ENCODE peak calls at places on chromosomes 11 and 22, in ten cellular contexts. One of them, this sample, is unnamed. For H3K36me3, the result is how much of the 10 kb centered on the place peaks cover.

GRCh38 chr11:34345012-34345804 is 12.6 kb downstream of the ABTB2 start:
- DNase-seq in tibial artery: peak
- DNase-seq in cardiac muscle cell: peak
- DNase-seq in lung: no peak
- DNase-seq in GM23338: no peak
- DNase-seq in fibroblast of lung: peak
- DNase-seq in Panc1: no peak
- DNase-seq in mucosa of descending colon: peak
- DNase-seq in Peyer's patch: no peak
- DNase-seq in psoas muscle: peak
- DNase-seq in this sample: peak

GRCh38 chr11:33859306-33859705 is 32.6 kb downstream of the LMO2 start:
- DNase-seq in tibial artery: no peak
- DNase-seq in cardiac muscle cell: no peak
- DNase-seq in lung: no peak
- DNase-seq in GM23338: no peak
- DNase-seq in fibroblast of lung: no peak
- DNase-seq in Panc1: no peak
- DNase-seq in mucosa of descending colon: no peak
- DNase-seq in Peyer's patch: no peak
- DNase-seq in psoas muscle: no peak
- DNase-seq in this sample: no peak

GRCh38 chr22:25420925-25421904 is 143.3 kb upstream of the GRK3 start:
- DNase-seq in tibial artery: no peak
- DNase-seq in cardiac muscle cell: no peak
- DNase-seq in lung: no peak
- DNase-seq in GM23338: peak
- DNase-seq in fibroblast of lung: peak
- DNase-seq in Panc1: no peak
- DNase-seq in mucosa of descending colon: peak
- DNase-seq in Peyer's patch: no peak
- DNase-seq in psoas muscle: no peak
- DNase-seq in this sample: no peak

GRCh38 chr22:17475318-17476212 is 87.7 kb upstream of the SLC25A18 start:
- DNase-seq in tibial artery: no peak
- DNase-seq in cardiac muscle cell: no peak
- DNase-seq in lung: no peak
- DNase-seq in GM23338: peak
- DNase-seq in fibroblast of lung: no peak
- DNase-seq in Panc1: no peak
- DNase-seq in mucosa of descending colon: no peak
- DNase-seq in Peyer's patch: no peak
- DNase-seq in psoas muscle: peak
- DNase-seq in this sample: no peak

GRCh38 chr11:28384418-28384817 is 276.2 kb downstream of the METTL15 start:
- DNase-seq in tibial artery: no peak
- DNase-seq in cardiac muscle cell: peak
- DNase-seq in lung: no peak
- DNase-seq in GM23338: no peak
- DNase-seq in fibroblast of lung: peak
- DNase-seq in Panc1: no peak
- DNase-seq in mucosa of descending colon: no peak
- DNase-seq in Peyer's patch: no peak
- DNase-seq in psoas muscle: no peak
- DNase-seq in this sample: peak

GRCh38 chr11:128424271-128424709 is 163.1 kb downstream of the ETS1 start:
- DNase-seq in tibial artery: peak
- DNase-seq in cardiac muscle cell: peak
- DNase-seq in lung: no peak
- DNase-seq in GM23338: no peak
- DNase-seq in fibroblast of lung: peak
- DNase-seq in Panc1: no peak
- DNase-seq in mucosa of descending colon: peak
- DNase-seq in Peyer's patch: no peak
- DNase-seq in psoas muscle: peak
- DNase-seq in this sample: no peak

GRCh38 chr11:124812876-124813275 is 12.7 kb upstream of the MSANTD2 start:
- DNase-seq in tibial artery: no peak
- DNase-seq in cardiac muscle cell: peak
- DNase-seq in lung: no peak
- DNase-seq in GM23338: no peak
- DNase-seq in fibroblast of lung: no peak
- DNase-seq in Panc1: no peak
- DNase-seq in mucosa of descending colon: no peak
- DNase-seq in Peyer's patch: no peak
- DNase-seq in psoas muscle: no peak
- DNase-seq in this sample: no peak

GRCh38 chr11:128625316-128625715 is 38.0 kb upstream of the ETS1 start:
- DNase-seq in tibial artery: no peak
- DNase-seq in cardiac muscle cell: no peak
- DNase-seq in lung: no peak
- DNase-seq in GM23338: no peak
- DNase-seq in fibroblast of lung: no peak
- DNase-seq in Panc1: no peak
- DNase-seq in mucosa of descending colon: no peak
- DNase-seq in Peyer's patch: peak
- DNase-seq in psoas muscle: no peak
- DNase-seq in this sample: no peak

GRCh38 chr22:24066872-24067271 is 55.8 kb downstream of the CABIN1 start:
- DNase-seq in tibial artery: no peak
- DNase-seq in cardiac muscle cell: no peak
- DNase-seq in lung: no peak
- DNase-seq in GM23338: no peak
- DNase-seq in fibroblast of lung: no peak
- DNase-seq in Panc1: no peak
- DNase-seq in mucosa of descending colon: peak
- DNase-seq in Peyer's patch: peak
- DNase-seq in psoas muscle: no peak
- DNase-seq in this sample: no peak

GRCh38 chr22:37065961-37066360 is 14.4 kb downstream of the KCTD17 start:
- DNase-seq in tibial artery: no peak
- DNase-seq in cardiac muscle cell: no peak
- DNase-seq in lung: no peak
- DNase-seq in GM23338: no peak
- DNase-seq in fibroblast of lung: no peak
- DNase-seq in Panc1: no peak
- DNase-seq in mucosa of descending colon: no peak
- DNase-seq in Peyer's patch: no peak
- DNase-seq in psoas muscle: no peak
- DNase-seq in this sample: no peak

GRCh38 chr22:50672041-50672440 is 582 bp upstream of the SHANK3 start:
- DNase-seq in tibial artery: no peak
- DNase-seq in cardiac muscle cell: no peak
- DNase-seq in lung: no peak
- DNase-seq in GM23338: no peak
- DNase-seq in fibroblast of lung: no peak
- DNase-seq in Panc1: no peak
- DNase-seq in mucosa of descending colon: no peak
- DNase-seq in Peyer's patch: no peak
- DNase-seq in psoas muscle: no peak
- DNase-seq in this sample: no peak

GRCh38 chr11:134556186-134556585 is 144.1 kb upstream of the B3GAT1 start:
- DNase-seq in tibial artery: no peak
- DNase-seq in cardiac muscle cell: no peak
- DNase-seq in lung: peak
- DNase-seq in GM23338: no peak
- DNase-seq in fibroblast of lung: no peak
- DNase-seq in Panc1: no peak
- DNase-seq in mucosa of descending colon: no peak
- DNase-seq in Peyer's patch: no peak
- DNase-seq in psoas muscle: no peak
- DNase-seq in this sample: no peak

GRCh38 chr11:36431429-36432092 is 78.5 kb downstream of the TRAF6 start:
- DNase-seq in tibial artery: peak
- DNase-seq in cardiac muscle cell: peak
- DNase-seq in lung: peak
- DNase-seq in GM23338: no peak
- DNase-seq in fibroblast of lung: peak
- DNase-seq in Panc1: peak
- DNase-seq in mucosa of descending colon: peak
- DNase-seq in Peyer's patch: no peak
- DNase-seq in psoas muscle: no peak
- DNase-seq in this sample: peak
- TF ChIP-seq CTCF in tibial artery: no peak
- TF ChIP-seq CTCF in cardiac muscle cell: peak
- TF ChIP-seq CTCF in lung: no peak
- TF ChIP-seq CTCF in GM23338: no peak
- TF ChIP-seq CTCF in fibroblast of lung: no peak
- TF ChIP-seq CTCF in Panc1: no peak
- TF ChIP-seq CTCF in mucosa of descending colon: no peak
- TF ChIP-seq CTCF in Peyer's patch: no peak
- TF ChIP-seq CTCF in psoas muscle: no peak
- TF ChIP-seq CTCF in this sample: peak

GRCh38 chr11:47318166-47318565 is 34.3 kb downstream of the MYBPC3 start:
- DNase-seq in tibial artery: no peak
- DNase-seq in cardiac muscle cell: no peak
- DNase-seq in lung: no peak
- DNase-seq in GM23338: no peak
- DNase-seq in fibroblast of lung: no peak
- DNase-seq in Panc1: no peak
- DNase-seq in mucosa of descending colon: no peak
- DNase-seq in Peyer's patch: no peak
- DNase-seq in psoas muscle: no peak
- DNase-seq in this sample: no peak

GRCh38 chr11:47317078-47317828 is 35.2 kb downstream of the MYBPC3 start:
- DNase-seq in tibial artery: no peak
- DNase-seq in cardiac muscle cell: no peak
- DNase-seq in lung: no peak
- DNase-seq in GM23338: no peak
- DNase-seq in fibroblast of lung: no peak
- DNase-seq in Panc1: no peak
- DNase-seq in mucosa of descending colon: no peak
- DNase-seq in Peyer's patch: peak
- DNase-seq in psoas muscle: no peak
- DNase-seq in this sample: no peak

GRCh38 chr11:47314992-47315391 is 37.5 kb downstream of the MYBPC3 start:
- DNase-seq in tibial artery: no peak
- DNase-seq in cardiac muscle cell: no peak
- DNase-seq in lung: no peak
- DNase-seq in GM23338: no peak
- DNase-seq in fibroblast of lung: no peak
- DNase-seq in Panc1: no peak
- DNase-seq in mucosa of descending colon: no peak
- DNase-seq in Peyer's patch: no peak
- DNase-seq in psoas muscle: no peak
- DNase-seq in this sample: no peak
- H3K36me3 ChIP-seq in tibial artery: half or more
- H3K36me3 ChIP-seq in cardiac muscle cell: under half
- H3K36me3 ChIP-seq in lung: under half
- H3K36me3 ChIP-seq in GM23338: under half
- H3K36me3 ChIP-seq in fibroblast of lung: under half
- H3K36me3 ChIP-seq in Panc1: under half
- H3K36me3 ChIP-seq in mucosa of descending colon: under half
- H3K36me3 ChIP-seq in Peyer's patch: under half
- H3K36me3 ChIP-seq in psoas muscle: half or more
- H3K36me3 ChIP-seq in this sample: under half

GRCh38 chr11:3050386-3051325 is 6.6 kb downstream of the CARS1 start:
- DNase-seq in tibial artery: no peak
- DNase-seq in cardiac muscle cell: no peak
- DNase-seq in lung: no peak
- DNase-seq in GM23338: no peak
- DNase-seq in fibroblast of lung: no peak
- DNase-seq in Panc1: no peak
- DNase-seq in mucosa of descending colon: no peak
- DNase-seq in Peyer's patch: no peak
- DNase-seq in psoas muscle: no peak
- DNase-seq in this sample: no peak

GRCh38 chr11:3052109-3052479 is 5.1 kb downstream of the CARS1 start:
- DNase-seq in tibial artery: no peak
- DNase-seq in cardiac muscle cell: no peak
- DNase-seq in lung: no peak
- DNase-seq in GM23338: no peak
- DNase-seq in fibroblast of lung: no peak
- DNase-seq in Panc1: no peak
- DNase-seq in mucosa of descending colon: no peak
- DNase-seq in Peyer's patch: no peak
- DNase-seq in psoas muscle: no peak
- DNase-seq in this sample: no peak

GRCh38 chr11:3052567-3052966 is 4.7 kb downstream of the CARS1 start:
- DNase-seq in tibial artery: no peak
- DNase-seq in cardiac muscle cell: no peak
- DNase-seq in lung: no peak
- DNase-seq in GM23338: no peak
- DNase-seq in fibroblast of lung: no peak
- DNase-seq in Panc1: no peak
- DNase-seq in mucosa of descending colon: no peak
- DNase-seq in Peyer's patch: no peak
- DNase-seq in psoas muscle: no peak
- DNase-seq in this sample: no peak

GRCh38 chr11:3049430-3050243 is 7.6 kb downstream of the CARS1 start:
- DNase-seq in tibial artery: peak
- DNase-seq in cardiac muscle cell: peak
- DNase-seq in lung: peak
- DNase-seq in GM23338: no peak
- DNase-seq in fibroblast of lung: peak
- DNase-seq in Panc1: peak
- DNase-seq in mucosa of descending colon: peak
- DNase-seq in Peyer's patch: peak
- DNase-seq in psoas muscle: peak
- DNase-seq in this sample: peak

GRCh38 chr11:3051435-3052108 is 5.7 kb downstream of the CARS1 start:
- DNase-seq in tibial artery: no peak
- DNase-seq in cardiac muscle cell: no peak
- DNase-seq in lung: no peak
- DNase-seq in GM23338: no peak
- DNase-seq in fibroblast of lung: no peak
- DNase-seq in Panc1: no peak
- DNase-seq in mucosa of descending colon: no peak
- DNase-seq in Peyer's patch: no peak
- DNase-seq in psoas muscle: no peak
- DNase-seq in this sample: no peak
- H3K4me3 ChIP-seq in tibial artery: no peak
- H3K4me3 ChIP-seq in cardiac muscle cell: no peak
- H3K4me3 ChIP-seq in lung: no peak
- H3K4me3 ChIP-seq in GM23338: no peak
- H3K4me3 ChIP-seq in fibroblast of lung: no peak
- H3K4me3 ChIP-seq in Panc1: no peak
- H3K4me3 ChIP-seq in mucosa of descending colon: no peak
- H3K4me3 ChIP-seq in Peyer's patch: no peak
- H3K4me3 ChIP-seq in psoas muscle: no peak
- H3K4me3 ChIP-seq in this sample: no peak

DNA sequence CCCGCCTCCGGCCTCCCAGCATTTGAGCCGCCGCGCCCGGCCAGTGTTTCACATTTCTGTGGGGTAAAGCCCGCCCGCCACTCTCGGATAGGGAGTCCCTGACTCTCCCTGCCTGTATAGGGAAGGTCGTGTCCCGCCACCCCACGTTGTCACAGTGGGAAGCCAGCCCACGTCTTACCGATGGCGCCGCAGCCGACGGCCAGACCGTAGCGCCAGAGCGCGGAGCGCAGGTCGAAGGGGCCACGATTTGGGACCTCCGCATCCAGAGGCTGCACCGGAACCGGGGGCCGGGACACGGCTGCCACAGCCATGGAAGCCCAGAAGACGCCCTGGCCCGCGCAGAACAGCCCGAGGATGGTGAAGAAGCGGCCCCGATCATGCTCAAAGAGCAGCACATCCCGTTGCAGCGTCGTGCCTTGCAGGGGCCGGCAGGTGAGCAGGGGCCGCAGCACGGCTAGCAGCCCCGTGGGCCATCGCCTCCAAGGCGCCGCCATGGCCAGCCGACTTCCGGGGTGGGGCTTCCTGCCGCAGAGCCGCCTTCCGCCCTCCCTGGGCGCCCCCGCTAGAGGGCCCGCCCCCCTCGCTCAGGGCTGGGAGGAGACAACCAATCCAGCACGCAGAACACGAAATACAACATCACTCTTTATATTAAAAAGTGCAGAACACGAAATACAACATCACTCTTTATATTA is at the start of gene TMEM223:
- DNase-seq in tibial artery: peak
- DNase-seq in cardiac muscle cell: peak
- DNase-seq in lung: peak
- DNase-seq in GM23338: peak
- DNase-seq in fibroblast of lung: peak
- DNase-seq in Panc1: no peak
- DNase-seq in mucosa of descending colon: peak
- DNase-seq in Peyer's patch: peak
- DNase-seq in psoas muscle: peak
- DNase-seq in this sample: no peak
- TF ChIP-seq CTCF in tibial artery: peak
- TF ChIP-seq CTCF in cardiac muscle cell: no peak
- TF ChIP-seq CTCF in lung: peak
- TF ChIP-seq CTCF in GM23338: no peak
- TF ChIP-seq CTCF in fibroblast of lung: no peak
- TF ChIP-seq CTCF in Panc1: no peak
- TF ChIP-seq CTCF in mucosa of descending colon: no peak
- TF ChIP-seq CTCF in Peyer's patch: peak
- TF ChIP-seq CTCF in psoas muscle: no peak
- TF ChIP-seq CTCF in this sample: no peak